ENCODE peak calls at places on chromosomes 7 and 10, in six cellular contexts. B is astrocyte, G is lower leg skin, T is GM12865, A is GM23338, O is gastrocnemius medialis. W is an unnamed sample.

GRCh38 chr7:98314469-98314868 is 33.0 kb downstream of the BRI3 start:
- DNase-seq in O (no peak), B (no peak), T (peak), A (no peak), G (no peak), W (no peak)

GRCh38 chr10:15472431-15473400 is 101.6 kb upstream of the FAM171A1 start:
- DNase-seq in A (peak), B (peak), G (no peak), T (no peak), O (no peak), W (peak)

GRCh38 chr7:10780400-10780747 is 193.3 kb upstream of the PHF14 start:
- DNase-seq in T (no peak), B (no peak), G (no peak), O (no peak), A (peak), W (peak)

GRCh38 chr10:114179148-114179547 is at the start of gene TDRD1:
- DNase-seq in O (no peak), B (no peak), G (no peak), A (peak), T (no peak), W (peak)

GRCh38 chr10:103231047-103231551 is 14.6 kb upstream of the RPEL1 start:
- DNase-seq in A (peak), B (peak), T (no peak), G (no peak), O (peak), W (peak)

GRCh38 chr10:17453377-17454091 is 861 bp downstream of the ST8SIA6 start:
- DNase-seq in A (peak), O (no peak), B (peak), G (peak), T (no peak), W (peak)

GRCh38 chr10:77666821-77667220 is 29.2 kb upstream of the KCNMA1 start:
- DNase-seq in A (no peak), B (peak), O (no peak), T (no peak), G (no peak), W (no peak)

GRCh38 chr7:29557954-29558353 is 5.7 kb upstream of the PRR15 start:
- DNase-seq in O (no peak), T (no peak), G (no peak), B (no peak), A (peak), W (peak)

GRCh38 chr7:128266891-128267839 is 26.1 kb downstream of the LEP start:
- DNase-seq in T (no peak), B (peak), O (no peak), G (peak), A (peak), W (peak)
- TF ChIP-seq CTCF in T (no peak), B (no peak), O (no peak), G (no peak), A (peak), W (peak)

DNA sequence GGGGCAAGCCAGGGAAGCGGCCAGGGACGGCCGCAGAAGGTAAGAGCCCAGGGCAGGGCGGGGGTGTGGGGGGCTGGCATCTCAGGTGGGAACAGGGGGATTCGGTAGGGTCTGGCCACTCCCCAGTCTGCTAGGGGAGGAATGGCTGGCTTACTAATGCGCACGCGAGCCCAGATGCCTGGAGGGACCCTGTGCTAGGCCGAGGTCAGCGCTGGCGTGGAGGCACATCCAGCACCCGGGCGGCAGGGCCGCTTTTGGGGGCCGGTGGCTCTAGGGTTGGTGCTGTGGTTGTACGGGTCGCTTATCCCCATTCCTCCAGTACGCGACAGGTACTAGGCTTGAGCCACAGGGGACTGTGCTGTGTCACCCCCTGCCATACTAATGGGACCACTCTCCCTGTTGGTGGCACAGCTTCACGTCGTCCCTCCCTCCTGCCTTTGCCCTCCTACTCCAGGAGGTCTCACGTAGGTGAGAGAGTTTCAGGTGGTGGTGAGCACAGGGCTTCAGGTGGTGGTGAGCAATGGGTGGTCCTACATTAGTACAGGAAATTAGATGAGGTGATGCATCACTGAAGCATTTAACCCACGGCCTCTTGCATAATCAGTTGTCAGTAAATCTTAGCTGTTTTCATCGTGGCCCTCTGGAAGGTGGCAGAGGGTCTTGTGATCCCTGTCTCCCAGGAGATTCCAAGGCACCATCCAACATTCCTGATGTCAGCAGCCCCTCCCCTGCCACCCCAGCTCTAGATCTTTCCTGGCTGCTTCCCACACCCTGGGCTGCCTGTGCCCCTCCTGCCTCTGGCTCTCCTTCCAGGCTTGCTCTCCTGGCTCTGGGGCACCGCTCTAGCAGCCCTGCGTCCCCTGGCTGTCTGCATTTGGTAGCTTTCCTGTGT is 981 bp downstream of the AEBP1 start:
- DNase-seq in A (peak), G (peak), B (peak), T (no peak), O (no peak), W (no peak)
- TF ChIP-seq CTCF in A (no peak), G (no peak), B (no peak), T (no peak), O (no peak), W (no peak)

DNA sequence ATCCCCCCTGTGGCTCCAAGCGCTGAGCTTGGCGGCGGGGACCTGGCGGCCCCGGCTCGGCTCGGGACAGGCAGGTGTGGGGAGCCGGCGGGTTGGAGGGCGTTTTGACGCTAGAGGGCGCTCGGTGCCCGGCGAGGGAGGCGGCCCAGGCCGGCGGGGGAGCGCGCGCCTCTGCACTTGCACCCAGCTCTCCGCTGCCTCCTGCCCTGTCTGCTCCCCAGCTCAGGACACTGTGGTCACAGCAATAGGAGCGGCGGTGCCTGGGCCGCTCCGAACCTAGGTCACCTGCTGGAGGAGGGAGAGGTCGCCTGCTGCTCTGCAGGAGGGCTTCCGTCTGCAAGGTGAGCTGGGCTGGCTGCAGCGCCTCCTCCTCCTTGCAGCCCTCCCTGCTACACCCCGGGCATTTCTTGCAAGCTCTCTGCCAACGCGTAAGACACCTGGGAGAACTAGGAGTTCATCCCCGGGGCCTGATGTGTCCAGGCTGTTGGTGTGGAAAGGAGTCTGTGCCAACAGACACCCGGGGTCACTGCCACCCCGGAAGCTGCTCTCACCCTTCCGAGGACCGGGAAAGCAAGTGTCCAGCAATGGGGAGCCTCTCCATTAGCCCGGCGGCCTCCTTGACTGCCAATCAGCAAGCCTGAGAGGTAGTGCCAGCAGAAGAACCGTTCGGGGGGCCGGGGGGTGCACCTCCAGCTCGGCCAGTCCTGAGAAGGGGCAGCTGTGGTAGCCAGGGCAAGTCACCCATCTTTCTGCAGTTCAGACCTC is 620.4 kb downstream of the GALNT17 start:
- DNase-seq in B (no peak), T (peak), A (peak), O (no peak), G (peak), W (peak)
- TF ChIP-seq CTCF in B (peak), T (peak), A (peak), O (no peak), G (no peak), W (peak)

DNA sequence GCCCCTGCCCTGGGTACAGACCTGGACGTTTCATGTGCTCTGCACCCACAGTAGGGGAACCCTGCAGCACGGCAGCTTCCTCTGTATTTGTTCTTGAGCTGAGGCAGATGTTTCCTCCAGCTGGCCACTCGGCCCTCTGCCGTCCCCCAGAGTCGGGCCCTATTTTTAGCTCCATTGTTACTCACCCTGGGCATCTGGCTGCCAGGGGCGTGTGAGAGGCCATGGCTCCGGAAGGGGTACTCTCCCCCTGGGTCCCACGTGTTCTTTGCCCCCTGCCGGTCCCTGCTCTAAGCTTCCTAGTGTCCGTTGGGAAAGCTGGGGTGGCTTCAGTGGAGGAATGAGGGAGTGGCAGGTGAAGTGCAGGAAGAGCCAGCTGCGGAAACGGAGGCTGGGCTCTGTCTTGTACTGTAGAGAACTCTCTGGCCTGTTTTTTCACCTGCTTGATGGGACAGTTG is 30.4 kb downstream of the PALD1 start:
- DNase-seq in T (peak), B (no peak), A (peak), G (peak), O (peak), W (peak)
- TF ChIP-seq CTCF in T (no peak), B (no peak), A (no peak), G (no peak), O (no peak), W (no peak)